ENCODE peak calls at places on chromosomes 12 and 14, in six cellular contexts. E, P, F, I, V and B are unnamed samples.
A peak's percentile ranks its signal among the peaks of the same experiment; 100 is the strongest.

GRCh38 chr12:105322070-105322469 is 8.4 kb upstream of the C12orf75 start:
- DNase-seq in E (no peak), V (no peak), P (peak; percentile 64), F (no peak), I (no peak), B (no peak)

GRCh38 chr14:75885829-75886228 is 96.0 kb downstream of the TGFB3 start:
- DNase-seq in F (no peak), P (no peak), I (no peak), V (no peak), E (no peak), B (no peak)

GRCh38 chr14:37246427-37246829 is 48.7 kb downstream of the MIPOL1 start:
- DNase-seq in F (no peak), V (no peak), P (no peak), E (no peak), I (peak; percentile 65), B (no peak)

GRCh38 chr12:49231881-49232650 is 32.8 kb upstream of the TUBA1C start:
- DNase-seq in F (no peak), E (no peak), I (peak; percentile 28), P (no peak), V (no peak), B (no peak)

GRCh38 chr14:69320581-69321365 is 60.8 kb downstream of the GALNT16 start:
- DNase-seq in E (peak; percentile 28), V (no peak), I (no peak), F (no peak), P (no peak), B (no peak)

GRCh38 chr14:93329965-93330608 is 2.7 kb downstream of the BTBD7 start:
- DNase-seq in E (no peak), P (no peak), F (no peak), I (no peak), V (no peak), B (no peak)

GRCh38 chr12:43758728-43759563 is at the start of the genes IRAK4 and PUS7L:
- DNase-seq in E (peak; percentile 97), F (peak; percentile 96), V (peak; percentile 97), P (peak; percentile 97), I (peak; percentile 98), B (no peak)

GRCh38 chr12:20434993-20435392 is 66.7 kb downstream of the PDE3A start:
- DNase-seq in F (no peak), I (no peak), E (no peak), P (no peak), V (no peak), B (no peak)

GRCh38 chr12:16600525-16600924 is 5.4 kb downstream of the LMO3 start:
- DNase-seq in P (no peak), F (no peak), V (peak; percentile 71), I (no peak), E (no peak), B (no peak)

GRCh38 chr12:123723011-123723410 is 10.9 kb downstream of the ATP6V0A2 start:
- DNase-seq in E (no peak), I (no peak), V (no peak), F (no peak), P (no peak), B (no peak)

GRCh38 chr14:61528591-61529021 is 166.7 kb upstream of the HIF1A start:
- DNase-seq in P (no peak), V (no peak), I (no peak), E (no peak), F (no peak), B (no peak)

GRCh38 chr12:104958946-104959841 is 1.1 kb upstream of the SLC41A2 start:
- DNase-seq in E (no peak), P (no peak), V (peak; percentile 47), F (peak; percentile 36), I (no peak), B (no peak)

GRCh38 chr12:99146730-99147129 is 500.8 kb upstream of the GARIN6 start:
- DNase-seq in V (no peak), P (no peak), F (no peak), E (no peak), I (no peak), B (no peak)

GRCh38 chr12:78698747-78699146 is 165.8 kb upstream of the SYT1 start:
- DNase-seq in F (no peak), P (no peak), I (no peak), E (no peak), V (no peak), B (no peak)

GRCh38 chr12:25713264-25713663 is 160.2 kb upstream of the LMNTD1 start:
- DNase-seq in F (no peak), V (no peak), P (no peak), E (no peak), I (no peak), B (no peak)

GRCh38 chr12:21219206-21219605 is 88.2 kb downstream of the SLCO1B1 start:
- DNase-seq in F (no peak), P (no peak), I (no peak), V (no peak), E (no peak), B (no peak)

GRCh38 chr12:113781415-113782198 is 184.5 kb downstream of the RBM19 start:
- DNase-seq in E (no peak), I (no peak), P (no peak), V (no peak), F (no peak), B (no peak)

GRCh38 chr14:90970167-90970600 is 90.3 kb downstream of the RPS6KA5 start:
- DNase-seq in V (no peak), F (no peak), E (no peak), I (no peak), P (no peak), B (no peak)

GRCh38 chr12:91019455-91019854 is 14.7 kb upstream of the EPYC start:
- DNase-seq in V (no peak), F (no peak), P (no peak), I (no peak), E (no peak), B (no peak)

GRCh38 chr12:124365726-124366430 is 71.0 kb downstream of the RFLNA start:
- DNase-seq in P (no peak), V (no peak), E (no peak), F (no peak), I (no peak), B (no peak)

GRCh38 chr12:76820888-76821482 is 57.1 kb downstream of the ZDHHC17 start:
- DNase-seq in P (no peak), E (no peak), F (peak; percentile 28), I (peak; percentile 69), V (peak; percentile 30), B (no peak)

GRCh38 chr14:106518054-106518943 is 991.9 kb downstream of the TMEM121 start:
- DNase-seq in F (peak; percentile 52), V (peak; percentile 9), I (no peak), P (peak; percentile 55), E (no peak), B (no peak)

GRCh38 chr14:70665448-70666363 is 24.0 kb downstream of the TTC9 start:
- DNase-seq in E (peak; percentile 79), F (peak; percentile 81), I (peak; percentile 11), P (no peak), V (peak; percentile 96), B (no peak)
- TF ChIP-seq CTCF in E (no peak), F (no peak), I (no peak), P (no peak), V (no peak), B (no peak)

GRCh38 chr12:108822458-108823205 is 34.8 kb downstream of the SSH1 start:
- DNase-seq in I (no peak), P (no peak), V (no peak), E (no peak), F (no peak), B (no peak)
- H3K36me3 ChIP-seq in I (no peaks in the 10 kb centered on the region), P (peaks cover 2% of the 10 kb centered on the region), V (no peaks in the 10 kb centered on the region), E (no peaks in the 10 kb centered on the region), F (no peaks in the 10 kb centered on the region), B (peaks cover 12% of the 10 kb centered on the region)

DNA sequence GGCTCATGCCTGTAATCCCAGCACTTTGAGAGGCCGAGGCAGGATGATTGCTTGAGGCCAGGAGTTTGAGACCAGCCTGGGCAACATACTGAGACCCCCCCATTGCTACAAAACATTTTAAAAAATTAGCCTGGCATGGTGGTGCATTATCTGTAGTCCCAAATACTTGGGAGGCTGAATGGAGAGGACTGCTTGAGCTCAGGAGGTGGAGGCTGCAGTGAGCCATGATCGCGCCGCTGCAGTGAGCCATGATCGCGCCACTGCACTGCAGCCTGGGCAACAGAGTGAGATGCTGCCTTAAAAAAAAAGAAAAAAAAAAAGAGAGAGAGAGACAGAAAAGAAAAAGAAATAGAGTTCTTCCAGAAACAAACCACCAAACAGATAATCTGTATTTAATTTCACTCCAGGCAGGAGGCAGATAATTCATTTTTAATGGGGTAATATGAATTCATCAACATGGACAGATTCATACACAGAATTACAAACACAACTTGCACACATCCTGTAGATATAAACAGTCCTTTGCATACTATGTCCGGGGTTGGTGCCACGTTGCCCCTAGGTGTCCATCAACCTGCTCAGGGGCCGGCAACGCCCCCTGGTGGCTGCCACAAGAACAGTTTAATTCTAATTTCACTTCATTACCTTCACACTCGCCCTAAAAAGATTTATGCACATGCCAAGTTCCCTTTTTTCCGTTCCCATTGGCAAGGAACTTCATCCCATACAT is 15.9 kb downstream of the MANSC1 start:
- DNase-seq in F (peak; percentile 68), P (peak; percentile 73), V (peak; percentile 45), E (no peak), I (peak; percentile 73), B (no peak)
- TF ChIP-seq CTCF in F (peak; percentile 94), P (peak; percentile 86), V (peak; percentile 57), E (peak; percentile 76), I (peak; percentile 99), B (peak; percentile 57)

GRCh38 chr12:122495258-122495657 is 5.5 kb downstream of the ZCCHC8 start:
- DNase-seq in E (no peak), V (no peak), I (no peak), F (no peak), P (no peak), B (no peak)
- H3K36me3 ChIP-seq in E (peaks cover 18% of the 10 kb centered on the region), V (peaks cover 21% of the 10 kb centered on the region), I (peaks cover 11% of the 10 kb centered on the region), F (no peaks in the 10 kb centered on the region), P (peaks cover 6% of the 10 kb centered on the region), B (no peaks in the 10 kb centered on the region)

GRCh38 chr14:23151342-23151741 is 32.1 kb downstream of the SLC7A8 start:
- DNase-seq in I (no peak), V (no peak), F (no peak), E (no peak), P (no peak), B (no peak)

GRCh38 chr14:23159516-23159915 is 23.9 kb downstream of the SLC7A8 start:
- DNase-seq in I (no peak), V (no peak), F (no peak), E (no peak), P (no peak), B (no peak)

GRCh38 chr14:23153891-23154796 is 29.3 kb downstream of the SLC7A8 start:
- DNase-seq in I (peak; percentile 46), F (peak; percentile 87), P (peak; percentile 98), E (peak; percentile 94), V (peak; percentile 93), B (peak; percentile 97)

GRCh38 chr14:23149745-23150144 is 30.7 kb upstream of the CEBPE start:
- DNase-seq in V (no peak), E (no peak), F (no peak), P (no peak), I (no peak), B (no peak)

GRCh38 chr14:23154876-23155587 is 28.4 kb downstream of the SLC7A8 start:
- DNase-seq in E (peak; percentile 76), F (peak; percentile 54), V (peak; percentile 88), P (peak; percentile 92), I (peak; percentile 64), B (peak; percentile 96)
- TF ChIP-seq CTCF in E (no peak), F (no peak), V (no peak), P (no peak), I (no peak), B (no peak)

GRCh38 chr12:14950982-14951746 is 10.2 kb downstream of the ARHGDIB start:
- DNase-seq in P (no peak), V (no peak), I (peak; percentile 50), E (no peak), F (peak; percentile 66), B (no peak)
- H3K36me3 ChIP-seq in P (no peaks in the 10 kb centered on the region), V (no peaks in the 10 kb centered on the region), I (no peaks in the 10 kb centered on the region), E (no peaks in the 10 kb centered on the region), F (no peaks in the 10 kb centered on the region), B (no peaks in the 10 kb centered on the region)